ENCODE peak calls at places on chromosomes 16 and 17, in six cellular contexts. F is IMR-90, C is H1, S is neuronal stem cell, A is H9, H is trophoblast cell. X is an unnamed sample.

GRCh38 chr17:78307887-78308633 is 51.8 kb downstream of the SOCS3 start:
- DNase-seq in H (peak), C (no peak), A (peak), F (no peak), S (no peak), X (no peak)

GRCh38 chr16:53775821-53776431 is 72.0 kb downstream of the FTO start:
- DNase-seq in A (no peak), C (no peak), S (no peak), H (peak), F (peak), X (peak)

GRCh38 chr17:65666869-65667268 is 105.4 kb upstream of the AXIN2 start:
- DNase-seq in A (no peak), C (no peak), H (no peak), F (peak), S (peak), X (no peak)

GRCh38 chr17:50146230-50146926 is 4.1 kb downstream of the PPP1R9B start:
- DNase-seq in C (no peak), S (no peak), A (no peak), F (no peak), H (no peak), X (no peak)

GRCh38 chr17:14488958-14489550 is 188.2 kb downstream of the HS3ST3B1 start:
- DNase-seq in F (no peak), A (no peak), H (no peak), S (no peak), C (no peak), X (peak)

GRCh38 chr17:43398724-43399595 is at the start of gene ARL4D:
- DNase-seq in C (peak), F (peak), S (peak), H (peak), A (peak), X (peak)

GRCh38 chr17:75856062-75856681 is 1.0 kb upstream of the WBP2 start:
- DNase-seq in A (no peak), S (no peak), C (no peak), H (no peak), F (peak), X (peak)

GRCh38 chr17:57649731-57650484 is 95.2 kb downstream of the CCDC182 start:
- DNase-seq in F (peak), H (peak), C (peak), A (peak), S (no peak), X (peak)

GRCh38 chr17:82985973-82986372 is 93.4 kb upstream of the METRNL start:
- DNase-seq in C (no peak), H (no peak), F (peak), A (peak), S (no peak), X (peak)

GRCh38 chr17:64063766-64064224 is 43.4 kb upstream of the ICAM2 start:
- DNase-seq in F (peak), A (peak), S (peak), C (peak), H (peak), X (peak)

DNA sequence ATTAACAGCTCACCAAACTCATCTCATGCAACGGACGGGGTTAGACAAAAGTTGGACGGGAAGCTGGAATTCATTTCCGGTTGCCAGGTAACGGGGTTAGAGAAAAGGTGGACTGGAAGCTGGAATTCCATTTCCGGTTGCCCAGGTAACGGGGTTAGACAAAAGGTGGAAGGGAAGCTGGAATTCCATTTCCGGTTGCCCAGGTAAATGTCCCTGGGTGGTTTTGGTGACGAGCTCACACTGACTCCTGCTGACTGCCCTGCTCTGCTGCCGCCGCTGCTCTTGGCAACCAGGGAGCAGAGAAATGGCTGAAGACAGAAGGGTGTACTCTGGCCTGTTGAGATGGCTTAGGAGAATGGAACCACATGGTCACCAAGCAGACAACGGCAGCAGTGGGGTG is 170.3 kb upstream of the RPH3AL start:
- DNase-seq in A (peak), C (peak), S (peak), H (no peak), F (no peak), X (no peak)
- H3K4me2 ChIP-seq in A (no peak), C (no peak), S (no peak), H (no peak), F (no peak), X (no peak)

GRCh38 chr16:80007216-80007615 is 406.7 kb upstream of the MAF start:
- DNase-seq in A (no peak), C (no peak), F (no peak), H (no peak), S (no peak), X (peak)
- H2AK5ac ChIP-seq in A (no peak), C (no peak), F (no peak), H (no peak), S (no peak), X (peak)

GRCh38 chr17:45131294-45131615 is 1.1 kb downstream of the PLCD3 start:
- DNase-seq in C (no peak), A (no peak), S (no peak), F (no peak), H (no peak), X (no peak)
- H4K91ac ChIP-seq in C (no peak), A (no peak), S (peak), F (peak), H (peak), X (peak)

GRCh38 chr16:21264226-21265036 is 13.7 kb downstream of the CRYM start:
- DNase-seq in A (no peak), S (no peak), C (no peak), F (no peak), H (no peak), X (no peak)
- H3K4me2 ChIP-seq in A (no peak), S (no peak), C (no peak), F (no peak), H (no peak), X (no peak)

DNA sequence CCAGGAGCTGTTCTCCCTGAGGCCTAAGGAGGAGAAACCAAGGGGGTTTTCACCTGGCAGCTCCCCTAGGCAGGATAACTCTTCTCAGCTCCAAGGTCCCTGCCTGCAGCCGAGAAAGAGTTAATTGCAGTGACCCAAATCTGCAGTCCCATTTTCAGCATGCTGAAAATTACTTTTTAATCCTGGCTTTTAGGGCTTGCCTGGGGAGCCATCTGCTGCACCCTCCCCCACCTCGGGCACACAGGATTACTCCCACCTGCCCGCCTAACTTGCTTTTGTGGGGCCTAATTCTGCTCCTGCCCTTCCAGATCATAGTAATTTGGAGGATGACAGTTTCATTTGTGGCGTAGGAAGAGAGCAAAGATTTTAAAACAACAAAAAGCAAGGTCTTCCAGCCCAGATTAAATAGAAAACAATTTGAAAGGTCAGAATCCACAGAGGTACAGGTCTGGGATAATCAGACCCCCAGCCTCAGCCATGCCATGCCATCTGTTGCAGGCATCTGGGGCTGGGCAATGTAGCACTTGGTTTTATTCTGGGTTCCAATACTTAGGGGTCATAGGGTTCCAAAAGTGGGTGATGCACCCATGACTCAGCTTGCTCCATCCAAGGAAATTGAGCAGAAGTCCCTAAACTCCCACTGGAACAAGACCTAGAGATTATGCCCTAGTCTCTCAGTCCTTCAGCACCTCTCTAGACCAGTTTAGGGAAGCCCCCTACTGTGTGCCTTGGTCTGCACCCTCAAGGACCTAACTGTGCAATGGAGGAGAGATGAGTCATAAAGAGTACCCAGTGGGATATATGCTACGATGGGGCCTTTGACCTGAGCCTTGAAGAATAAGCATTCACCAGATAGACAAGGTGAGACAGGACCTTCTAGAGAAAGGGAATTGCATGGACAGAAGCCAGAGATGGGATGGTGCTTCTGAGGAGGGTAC is 64.5 kb upstream of the NLK start:
- DNase-seq in S (no peak), H (no peak), A (no peak), C (no peak), F (peak), X (no peak)
- H2AK5ac ChIP-seq in S (no peak), H (no peak), A (no peak), C (no peak), F (no peak), X (no peak)

GRCh38 chr17:4366312-4367063 is at the start of gene UBE2G1:
- DNase-seq in F (peak), C (peak), A (peak), H (peak), S (peak), X (peak)
- H4K91ac ChIP-seq in F (peak), C (peak), A (peak), H (peak), S (no peak), X (peak)

DNA sequence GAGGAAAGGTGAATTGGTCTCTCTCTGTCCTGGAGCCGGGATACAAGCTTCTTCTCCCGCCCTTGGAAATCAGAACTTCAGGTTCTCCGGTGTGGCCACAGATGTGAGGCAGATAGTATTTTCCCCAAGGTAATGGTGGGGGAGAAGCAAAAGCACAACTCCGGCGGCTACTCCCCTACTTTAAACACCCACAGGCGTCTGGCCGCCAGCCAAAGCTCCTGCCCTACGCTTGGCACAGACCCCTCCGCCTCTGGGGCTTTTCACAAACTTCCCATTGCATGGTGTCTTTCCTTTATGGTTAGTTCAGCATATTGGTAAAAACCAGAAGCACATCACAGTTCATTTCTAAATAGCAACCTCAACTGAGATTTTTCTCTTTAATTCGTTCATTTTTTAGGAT is 39.4 kb upstream of the B4GALNT2 start:
- DNase-seq in H (no peak), C (no peak), F (no peak), A (no peak), S (no peak), X (no peak)
- H3K4me2 ChIP-seq in H (no peak), C (no peak), F (no peak), A (no peak), S (no peak), X (no peak)

GRCh38 chr16:57800213-57801097 is 1.8 kb downstream of the KIFC3 start:
- DNase-seq in H (no peak), S (no peak), A (no peak), F (no peak), C (no peak), X (peak)
- H2AK5ac ChIP-seq in H (peak), S (peak), A (no peak), F (peak), C (no peak), X (peak)

GRCh38 chr17:16243811-16244567 is 27.0 kb downstream of the PIGL start:
- DNase-seq in S (no peak), A (peak), F (peak), H (no peak), C (no peak), X (no peak)
- H4K91ac ChIP-seq in S (no peak), A (no peak), F (no peak), H (no peak), C (no peak), X (no peak)

X was measured in mesenchymal stem cell.